ENCODE peak calls at places on chromosomes 4 and X, in four cellular contexts. One of them, this sample, is unnamed.

GRCh38 chr4:34826660-34827059 is 1417.7 kb downstream of the ARAP2 start:
- DNase-seq in stimulated activated CD4-positive, alpha-beta T cell treated with anti-CD3 and anti-CD28 coated beads, TNF-alpha, amount 100 ng/mL, for 24 hours: no peak
- DNase-seq in hypothalamus: no peak
- DNase-seq in ACHN: no peak
- DNase-seq in this sample: no peak

GRCh38 chrX:107662824-107663223 is 34.5 kb downstream of the PRPS1 start:
- DNase-seq in ACHN: no peak
- DNase-seq in stimulated activated CD4-positive, alpha-beta T cell treated with anti-CD3 and anti-CD28 coated beads, TNF-alpha, amount 100 ng/mL, for 24 hours: no peak
- DNase-seq in hypothalamus: no peak
- DNase-seq in this sample: no peak

GRCh38 chr4:107115185-107115847 is 79.2 kb upstream of the DKK2 start:
- DNase-seq in stimulated activated CD4-positive, alpha-beta T cell treated with anti-CD3 and anti-CD28 coated beads, TNF-alpha, amount 100 ng/mL, for 24 hours: no peak
- DNase-seq in ACHN: no peak
- DNase-seq in hypothalamus: no peak
- DNase-seq in this sample: peak

GRCh38 chrX:153806999-153807575 is 12.6 kb downstream of the SSR4 start:
- DNase-seq in stimulated activated CD4-positive, alpha-beta T cell treated with anti-CD3 and anti-CD28 coated beads, TNF-alpha, amount 100 ng/mL, for 24 hours: no peak
- DNase-seq in hypothalamus: no peak
- DNase-seq in ACHN: no peak
- DNase-seq in this sample: no peak

GRCh38 chr4:143260750-143261149 is 75.9 kb upstream of the GAB1 start:
- DNase-seq in ACHN: no peak
- DNase-seq in stimulated activated CD4-positive, alpha-beta T cell treated with anti-CD3 and anti-CD28 coated beads, TNF-alpha, amount 100 ng/mL, for 24 hours: no peak
- DNase-seq in hypothalamus: no peak
- DNase-seq in this sample: no peak

GRCh38 chrX:8179653-8180052 is 8.6 kb upstream of the VCX2 start:
- DNase-seq in ACHN: peak
- DNase-seq in stimulated activated CD4-positive, alpha-beta T cell treated with anti-CD3 and anti-CD28 coated beads, TNF-alpha, amount 100 ng/mL, for 24 hours: no peak
- DNase-seq in hypothalamus: no peak
- DNase-seq in this sample: no peak

GRCh38 chrX:11757397-11757728 is 674 bp upstream of the MSL3 start:
- DNase-seq in stimulated activated CD4-positive, alpha-beta T cell treated with anti-CD3 and anti-CD28 coated beads, TNF-alpha, amount 100 ng/mL, for 24 hours: no peak
- DNase-seq in hypothalamus: no peak
- DNase-seq in ACHN: no peak
- DNase-seq in this sample: no peak

GRCh38 chr4:67934628-67935027 is 28.7 kb downstream of the TMPRSS11A start:
- DNase-seq in stimulated activated CD4-positive, alpha-beta T cell treated with anti-CD3 and anti-CD28 coated beads, TNF-alpha, amount 100 ng/mL, for 24 hours: no peak
- DNase-seq in ACHN: no peak
- DNase-seq in hypothalamus: no peak
- DNase-seq in this sample: no peak

GRCh38 chr4:169659736-169660670 is 39.6 kb downstream of the CLCN3 start:
- DNase-seq in ACHN: peak
- DNase-seq in stimulated activated CD4-positive, alpha-beta T cell treated with anti-CD3 and anti-CD28 coated beads, TNF-alpha, amount 100 ng/mL, for 24 hours: peak
- DNase-seq in hypothalamus: peak
- DNase-seq in this sample: peak

GRCh38 chr4:24070117-24070516 is 180.3 kb upstream of the PPARGC1A start:
- DNase-seq in stimulated activated CD4-positive, alpha-beta T cell treated with anti-CD3 and anti-CD28 coated beads, TNF-alpha, amount 100 ng/mL, for 24 hours: no peak
- DNase-seq in hypothalamus: no peak
- DNase-seq in ACHN: peak
- DNase-seq in this sample: peak

GRCh38 chr4:33068539-33068938 is 2348.4 kb downstream of the PCDH7 start:
- DNase-seq in stimulated activated CD4-positive, alpha-beta T cell treated with anti-CD3 and anti-CD28 coated beads, TNF-alpha, amount 100 ng/mL, for 24 hours: no peak
- DNase-seq in ACHN: no peak
- DNase-seq in hypothalamus: no peak
- DNase-seq in this sample: no peak

GRCh38 chr4:102503831-102504786 is 3.0 kb downstream of the NFKB1 start:
- DNase-seq in stimulated activated CD4-positive, alpha-beta T cell treated with anti-CD3 and anti-CD28 coated beads, TNF-alpha, amount 100 ng/mL, for 24 hours: no peak
- DNase-seq in ACHN: no peak
- DNase-seq in hypothalamus: no peak
- DNase-seq in this sample: no peak

GRCh38 chr4:64911846-64912245 is 502.6 kb upstream of the TECRL start:
- DNase-seq in stimulated activated CD4-positive, alpha-beta T cell treated with anti-CD3 and anti-CD28 coated beads, TNF-alpha, amount 100 ng/mL, for 24 hours: no peak
- DNase-seq in ACHN: no peak
- DNase-seq in hypothalamus: no peak
- DNase-seq in this sample: no peak

GRCh38 chrX:68714856-68715255 is 67.4 kb downstream of the STARD8 start:
- DNase-seq in hypothalamus: no peak
- DNase-seq in ACHN: no peak
- DNase-seq in stimulated activated CD4-positive, alpha-beta T cell treated with anti-CD3 and anti-CD28 coated beads, TNF-alpha, amount 100 ng/mL, for 24 hours: no peak
- DNase-seq in this sample: no peak

GRCh38 chrX:110407910-110408545 is 49.4 kb downstream of the RTL9 start:
- DNase-seq in stimulated activated CD4-positive, alpha-beta T cell treated with anti-CD3 and anti-CD28 coated beads, TNF-alpha, amount 100 ng/mL, for 24 hours: peak
- DNase-seq in hypothalamus: peak
- DNase-seq in ACHN: peak
- DNase-seq in this sample: peak

GRCh38 chr4:48047421-48047844 is 30.9 kb downstream of the NIPAL1 start:
- DNase-seq in hypothalamus: no peak
- DNase-seq in stimulated activated CD4-positive, alpha-beta T cell treated with anti-CD3 and anti-CD28 coated beads, TNF-alpha, amount 100 ng/mL, for 24 hours: peak
- DNase-seq in ACHN: no peak
- DNase-seq in this sample: no peak

GRCh38 chr4:164204434-164204833 is 549.5 kb upstream of the SMIM31 start:
- DNase-seq in hypothalamus: no peak
- DNase-seq in stimulated activated CD4-positive, alpha-beta T cell treated with anti-CD3 and anti-CD28 coated beads, TNF-alpha, amount 100 ng/mL, for 24 hours: no peak
- DNase-seq in ACHN: peak
- DNase-seq in this sample: peak

GRCh38 chrX:110226931-110227330 is 91.0 kb downstream of the AMMECR1 start:
- DNase-seq in hypothalamus: no peak
- DNase-seq in ACHN: no peak
- DNase-seq in stimulated activated CD4-positive, alpha-beta T cell treated with anti-CD3 and anti-CD28 coated beads, TNF-alpha, amount 100 ng/mL, for 24 hours: no peak
- DNase-seq in this sample: no peak

GRCh38 chr4:158169516-158169915 is 3.3 kb downstream of the GASK1B start:
- DNase-seq in ACHN: no peak
- DNase-seq in hypothalamus: no peak
- DNase-seq in stimulated activated CD4-positive, alpha-beta T cell treated with anti-CD3 and anti-CD28 coated beads, TNF-alpha, amount 100 ng/mL, for 24 hours: no peak
- DNase-seq in this sample: no peak

GRCh38 chr4:145289403-145290076 is 109.2 kb upstream of the OTUD4 start:
- DNase-seq in hypothalamus: no peak
- DNase-seq in stimulated activated CD4-positive, alpha-beta T cell treated with anti-CD3 and anti-CD28 coated beads, TNF-alpha, amount 100 ng/mL, for 24 hours: no peak
- DNase-seq in ACHN: no peak
- DNase-seq in this sample: peak

GRCh38 chr4:81818385-81818784 is 346.7 kb upstream of the RASGEF1B start:
- DNase-seq in stimulated activated CD4-positive, alpha-beta T cell treated with anti-CD3 and anti-CD28 coated beads, TNF-alpha, amount 100 ng/mL, for 24 hours: no peak
- DNase-seq in ACHN: no peak
- DNase-seq in hypothalamus: no peak
- DNase-seq in this sample: no peak

GRCh38 chrX:66399273-66399672 is 235.2 kb downstream of the HEPH start:
- DNase-seq in hypothalamus: no peak
- DNase-seq in stimulated activated CD4-positive, alpha-beta T cell treated with anti-CD3 and anti-CD28 coated beads, TNF-alpha, amount 100 ng/mL, for 24 hours: no peak
- DNase-seq in ACHN: no peak
- DNase-seq in this sample: no peak

This sample was measured in brain microvascular endothelial cell.